ENCODE peak calls at places on chromosomes 13 and 19, in four cellular contexts. X is brain microvascular endothelial cell, O is lower leg skin, L is OCI-LY7. N is an unnamed sample.

GRCh38 chr13:80469841-80470378 is 129.0 kb upstream of the SPRY2 start:
- DNase-seq in O (peak; percentile 89), L (no peak), X (peak; percentile 92), N (peak; percentile 83)

GRCh38 chr13:35978607-35979316 is 152.4 kb downstream of the DCLK1 start:
- DNase-seq in L (peak; percentile 20), X (peak; percentile 81), O (peak; percentile 62), N (peak; percentile 73)

GRCh38 chr19:50349277-50350057 is 16.0 kb downstream of the NAPSA start:
- DNase-seq in O (no peak), X (no peak), L (peak; percentile 85), N (no peak)

GRCh38 chr19:13153627-13154240 is 3.5 kb downstream of the IER2 start:
- DNase-seq in L (peak; percentile 78), O (no peak), X (no peak), N (peak; percentile 34)

GRCh38 chr13:74931698-74932433 is 550.1 kb downstream of the TBC1D4 start:
- DNase-seq in X (no peak), L (no peak), O (no peak), N (peak; percentile 19)

GRCh38 chr13:26561636-26562537 is 4.4 kb downstream of the WASF3 start:
- DNase-seq in O (no peak), L (no peak), X (peak; percentile 53), N (peak; percentile 56)

GRCh38 chr13:29954082-29955043 is 103.9 kb upstream of the UBL3 start:
- DNase-seq in L (no peak), X (no peak), O (no peak), N (no peak)

GRCh38 chr13:20431080-20431479 is 94.6 kb downstream of the CRYL1 start:
- DNase-seq in L (no peak), O (no peak), X (no peak), N (no peak)

GRCh38 chr19:292951-293350 is 1.7 kb upstream of the PLPP2 start:
- DNase-seq in O (no peak), X (no peak), L (no peak), N (no peak)

GRCh38 chr13:21625366-21625765 is 21.4 kb upstream of the MICU2 start:
- DNase-seq in L (peak; percentile 50), O (no peak), X (peak; percentile 18), N (peak; percentile 42)

GRCh38 chr19:3161453-3161852 is 17.1 kb upstream of the S1PR4 start:
- DNase-seq in O (no peak), L (no peak), X (peak; percentile 39), N (peak; percentile 30)

GRCh38 chr19:45200614-45201013 is 22.0 kb downstream of the BLOC1S3 start:
- DNase-seq in O (no peak), L (no peak), X (peak; percentile 69), N (peak; percentile 61)

GRCh38 chr19:57436392-57436791 is 1.3 kb downstream of the ZNF749 start:
- DNase-seq in X (no peak), O (no peak), L (no peak), N (no peak)

GRCh38 chr13:23674795-23675640 is 104.8 kb downstream of the TNFRSF19 start:
- DNase-seq in O (no peak), L (no peak), X (peak; percentile 90), N (peak; percentile 90)

GRCh38 chr13:113863511-113864302 is at the start of gene GAS6:
- DNase-seq in X (no peak), L (no peak), O (no peak), N (peak; percentile 54)

GRCh38 chr19:47020992-47021496 is 1.4 kb downstream of the NPAS1 start:
- DNase-seq in L (no peak), X (no peak), O (no peak), N (no peak)

GRCh38 chr19:49555600-49556411 is 24.6 kb downstream of the NOSIP start:
- DNase-seq in O (no peak), L (peak; percentile 71), X (no peak), N (peak; percentile 58)

GRCh38 chr19:32201661-32202060 is 143.7 kb upstream of the ZNF507 start:
- DNase-seq in L (no peak), X (peak; percentile 2), O (no peak), N (no peak)

GRCh38 chr13:31773538-31773937 is 34.2 kb downstream of the RXFP2 start:
- DNase-seq in O (no peak), X (peak; percentile 88), L (no peak), N (peak; percentile 62)

GRCh38 chr19:44689290-44690130 is 9.4 kb upstream of the CEACAM16 start:
- DNase-seq in X (peak; percentile 60), L (peak; percentile 73), O (peak; percentile 37), N (peak; percentile 75)

GRCh38 chr13:21594715-21595545 is 9.0 kb downstream of the MICU2 start:
- DNase-seq in O (no peak), L (no peak), X (no peak), N (no peak)

GRCh38 chr19:8224394-8225145 is 15.4 kb downstream of the CERS4 start:
- DNase-seq in X (no peak), O (peak; percentile 72), L (no peak), N (no peak)

GRCh38 chr13:93398167-93398566 is 171.6 kb downstream of the GPC6 start:
- DNase-seq in X (peak; percentile 12), L (no peak), O (no peak), N (peak; percentile 13)

GRCh38 chr13:60402022-60402421 is 5.0 kb downstream of the TDRD3 start:
- DNase-seq in X (no peak), L (no peak), O (no peak), N (no peak)

GRCh38 chr19:23482829-23483228 is 87.6 kb upstream of the ZNF91 start:
- DNase-seq in O (no peak), L (no peak), X (no peak), N (no peak)

GRCh38 chr19:5743640-5744039 is 23.2 kb downstream of the CATSPERD start:
- DNase-seq in O (no peak), L (no peak), X (no peak), N (peak; percentile 8)

GRCh38 chr13:77919351-77920294 is 992 bp upstream of the EDNRB start:
- DNase-seq in X (peak; percentile 14), L (no peak), O (no peak), N (peak; percentile 43)

GRCh38 chr19:11482384-11483050 is 1.7 kb upstream of the ELAVL3 start:
- DNase-seq in L (peak; percentile 95), O (peak; percentile 71), X (peak; percentile 57), N (peak; percentile 76)
- TF ChIP-seq CTCF in L (peak; percentile 89), O (peak; percentile 56), X (peak; percentile 65), N (peak; percentile 91)

GRCh38 chr13:71866173-71867091 is 572 bp downstream of the DACH1 start:
- DNase-seq in X (peak; percentile 1), O (no peak), L (no peak), N (peak; percentile 7)
- H3K4me3 ChIP-seq in X (peak overlapping the region; percentile 64), O (peak overlapping the region; percentile 35), L (no peak overlapping the region), N (peak overlapping the region; percentile 80)

GRCh38 chr19:43229315-43229714 is 23.9 kb upstream of the PSG4 start:
- DNase-seq in L (peak; percentile 10), X (peak; percentile 25), O (no peak), N (peak; percentile 35)
- TF ChIP-seq CTCF in L (peak; percentile 23), X (peak; percentile 19), O (no peak), N (peak; percentile 44)

GRCh38 chr19:55406869-55407624 is 541 bp downstream of the UBE2S start:
- DNase-seq in L (peak; percentile 57), X (no peak), O (no peak), N (peak; percentile 39)

GRCh38 chr19:55405638-55406037 is 1.9 kb downstream of the UBE2S start:
- DNase-seq in O (no peak), X (no peak), L (no peak), N (no peak)

GRCh38 chr19:55408320-55408836 is 790 bp upstream of the UBE2S start:
- DNase-seq in O (no peak), X (no peak), L (no peak), N (no peak)

GRCh38 chr19:55407625-55408319 is at the start of gene UBE2S:
- DNase-seq in L (peak; percentile 100), X (peak; percentile 99), O (peak; percentile 99), N (peak; percentile 99)

GRCh38 chr19:55406091-55406868 is 1.3 kb downstream of the UBE2S start:
- DNase-seq in X (no peak), O (no peak), L (peak; percentile 40), N (no peak)
- H3K4me3 ChIP-seq in X (peak overlapping the region; percentile 83), O (no peak overlapping the region), L (peak overlapping the region; percentile 100), N (peak overlapping the region; percentile 82)

DNA sequence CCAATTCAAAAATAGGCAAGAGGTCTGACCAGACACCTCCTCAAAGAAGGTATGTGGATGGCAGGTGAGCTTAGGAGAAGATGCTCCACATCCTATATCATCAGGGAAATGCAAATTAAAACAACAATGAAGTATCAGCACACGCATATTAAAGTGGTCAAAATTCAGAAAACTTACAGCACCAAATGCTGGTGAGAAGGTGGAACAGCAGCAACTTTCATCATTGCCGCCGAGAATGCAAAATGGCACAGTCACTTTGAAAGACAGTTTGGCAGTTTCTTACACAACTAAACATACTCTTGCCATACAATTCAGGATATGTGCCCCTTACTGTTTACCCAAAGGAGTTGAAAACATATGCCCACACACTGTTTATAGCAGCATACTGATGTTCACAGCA is 22.4 kb downstream of the OR10H4 start:
- DNase-seq in O (no peak), X (no peak), L (peak; percentile 4), N (no peak)
- TF ChIP-seq CTCF in O (no peak), X (peak; percentile 19), L (peak; percentile 57), N (no peak)

DNA sequence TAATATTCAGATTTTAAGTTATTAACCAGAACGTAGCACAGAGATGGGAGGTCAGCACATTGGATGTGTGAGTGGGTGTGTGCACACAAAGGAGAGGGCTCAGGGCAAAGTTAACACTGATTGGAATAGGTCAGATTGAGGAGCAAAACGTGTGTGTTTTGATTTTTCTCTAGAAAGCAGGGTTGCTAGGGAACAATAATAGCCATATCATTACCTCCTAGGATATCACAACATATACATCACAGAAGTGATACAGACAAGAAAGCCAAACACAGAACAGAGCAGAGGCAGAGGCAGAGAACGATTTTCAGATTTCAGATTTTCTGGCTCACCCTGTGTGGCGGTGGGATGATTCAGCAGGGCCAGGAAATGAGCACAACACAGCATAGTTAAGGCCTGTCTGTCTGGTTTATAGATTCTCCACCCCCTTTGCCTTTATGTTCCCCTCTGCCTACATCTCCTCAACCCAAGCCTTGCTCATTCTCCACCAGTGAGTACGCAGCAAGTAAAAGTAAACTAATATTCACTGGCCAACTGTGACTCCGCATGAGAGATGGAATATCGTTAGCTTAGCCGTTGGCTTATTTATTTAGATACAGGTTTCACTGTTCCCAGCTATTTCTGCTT is 182.6 kb upstream of the TSC22D1 start:
- DNase-seq in L (no peak), O (no peak), X (peak; percentile 94), N (peak; percentile 80)
- H3K4me3 ChIP-seq in L (no peak overlapping the region), O (no peak overlapping the region), X (no peak overlapping the region), N (no peak overlapping the region)

GRCh38 chr13:41384749-41385503 is 72.4 kb upstream of the RGCC start:
- DNase-seq in X (no peak), L (peak; percentile 42), O (no peak), N (no peak)
- TF ChIP-seq CTCF in X (peak; percentile 33), L (peak; percentile 82), O (no peak), N (peak; percentile 56)

DNA sequence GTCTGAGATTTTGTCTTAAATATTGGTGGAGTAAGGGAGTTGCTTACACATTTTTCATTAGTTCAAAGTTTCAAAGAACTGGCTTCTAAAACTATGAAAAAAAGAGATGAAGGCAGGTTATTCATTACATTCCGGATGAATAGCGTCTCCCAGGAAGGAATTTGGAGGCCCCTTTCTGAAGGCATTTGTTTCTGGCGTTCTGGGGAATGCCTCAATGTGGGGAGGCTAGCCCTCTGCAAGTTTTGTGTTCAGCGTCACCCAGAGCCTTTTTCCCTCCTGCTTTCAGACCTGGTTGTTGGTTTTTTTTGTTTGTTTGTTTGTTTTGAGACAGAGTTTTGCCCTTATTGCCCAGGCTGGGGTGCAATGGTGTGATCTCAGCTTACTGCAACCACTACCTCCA is 21.0 kb downstream of the FAM124A start:
- DNase-seq in X (no peak), O (no peak), L (no peak), N (no peak)
- H3K4me3 ChIP-seq in X (no peak overlapping the region), O (no peak overlapping the region), L (no peak overlapping the region), N (no peak overlapping the region)